ENCODE peak calls at places on chromosomes 2 and 18, in seven cellular contexts. One of them, this sample, is unnamed.

GRCh38 chr2:197708331-197708730 is 3.2 kb downstream of the MARS2 start:
- DNase-seq in IMR-90: peak; percentile 80
- DNase-seq in endodermal cell: no peak
- DNase-seq in sigmoid colon: no peak
- DNase-seq in ovary: no peak
- DNase-seq in GM23338: no peak
- DNase-seq in OCI-LY7: no peak
- DNase-seq in this sample: peak; percentile 87

GRCh38 chr2:224432003-224432574 is 30.2 kb upstream of the FAM124B start:
- DNase-seq in endodermal cell: no peak
- DNase-seq in ovary: no peak
- DNase-seq in IMR-90: no peak
- DNase-seq in OCI-LY7: no peak
- DNase-seq in GM23338: no peak
- DNase-seq in sigmoid colon: no peak
- DNase-seq in this sample: peak; percentile 52

GRCh38 chr2:35741556-35741955 is 614.0 kb upstream of the CRIM1 start:
- DNase-seq in endodermal cell: no peak
- DNase-seq in sigmoid colon: no peak
- DNase-seq in OCI-LY7: no peak
- DNase-seq in IMR-90: no peak
- DNase-seq in ovary: no peak
- DNase-seq in GM23338: no peak
- DNase-seq in this sample: peak; percentile 59

GRCh38 chr2:53640466-53640865 is 127.1 kb upstream of the CHAC2 start:
- DNase-seq in sigmoid colon: no peak
- DNase-seq in IMR-90: no peak
- DNase-seq in ovary: no peak
- DNase-seq in GM23338: no peak
- DNase-seq in OCI-LY7: no peak
- DNase-seq in endodermal cell: no peak
- DNase-seq in this sample: no peak

GRCh38 chr2:41038408-41038807 is 586.5 kb upstream of the SLC8A1 start:
- DNase-seq in OCI-LY7: no peak
- DNase-seq in IMR-90: peak; percentile 40
- DNase-seq in GM23338: no peak
- DNase-seq in endodermal cell: no peak
- DNase-seq in sigmoid colon: no peak
- DNase-seq in ovary: no peak
- DNase-seq in this sample: peak; percentile 42

GRCh38 chr2:46666044-46666662 is 186.8 kb downstream of the TMEM247 start:
- DNase-seq in ovary: peak; percentile 89
- DNase-seq in IMR-90: no peak
- DNase-seq in sigmoid colon: peak; percentile 95
- DNase-seq in GM23338: no peak
- DNase-seq in OCI-LY7: no peak
- DNase-seq in endodermal cell: no peak
- DNase-seq in this sample: no peak

GRCh38 chr2:31558401-31559295 is 22.1 kb downstream of the SRD5A2 start:
- DNase-seq in OCI-LY7: no peak
- DNase-seq in endodermal cell: no peak
- DNase-seq in IMR-90: peak; percentile 20
- DNase-seq in ovary: no peak
- DNase-seq in sigmoid colon: no peak
- DNase-seq in GM23338: no peak
- DNase-seq in this sample: peak; percentile 83

GRCh38 chr2:106068415-106068814 is 125.7 kb downstream of the UXS1 start:
- DNase-seq in ovary: no peak
- DNase-seq in sigmoid colon: no peak
- DNase-seq in OCI-LY7: no peak
- DNase-seq in endodermal cell: no peak
- DNase-seq in IMR-90: no peak
- DNase-seq in GM23338: no peak
- DNase-seq in this sample: no peak

GRCh38 chr2:240393831-240394410 is 41.5 kb upstream of the GPC1 start:
- DNase-seq in sigmoid colon: peak; percentile 51
- DNase-seq in GM23338: no peak
- DNase-seq in OCI-LY7: no peak
- DNase-seq in IMR-90: peak; percentile 84
- DNase-seq in endodermal cell: peak; percentile 22
- DNase-seq in ovary: no peak
- DNase-seq in this sample: no peak

GRCh38 chr2:23492337-23492675 is 107.3 kb downstream of the KLHL29 start:
- DNase-seq in sigmoid colon: no peak
- DNase-seq in GM23338: no peak
- DNase-seq in OCI-LY7: no peak
- DNase-seq in endodermal cell: no peak
- DNase-seq in IMR-90: no peak
- DNase-seq in ovary: no peak
- DNase-seq in this sample: no peak

GRCh38 chr18:24928479-24928878 is 423.5 kb downstream of the ZNF521 start:
- DNase-seq in ovary: no peak
- DNase-seq in IMR-90: no peak
- DNase-seq in GM23338: no peak
- DNase-seq in endodermal cell: no peak
- DNase-seq in sigmoid colon: no peak
- DNase-seq in OCI-LY7: peak; percentile 82
- DNase-seq in this sample: no peak

GRCh38 chr2:234448506-234449169 is 48.2 kb downstream of the ARL4C start:
- DNase-seq in IMR-90: no peak
- DNase-seq in endodermal cell: no peak
- DNase-seq in GM23338: peak; percentile 10
- DNase-seq in sigmoid colon: no peak
- DNase-seq in OCI-LY7: no peak
- DNase-seq in ovary: no peak
- DNase-seq in this sample: no peak

GRCh38 chr2:132383956-132384355 is 32.6 kb upstream of the GPR39 start:
- DNase-seq in GM23338: no peak
- DNase-seq in ovary: no peak
- DNase-seq in OCI-LY7: peak; percentile 9
- DNase-seq in sigmoid colon: no peak
- DNase-seq in IMR-90: no peak
- DNase-seq in endodermal cell: no peak
- DNase-seq in this sample: no peak

GRCh38 chr18:11320981-11321380 is 171.6 kb upstream of the PIEZO2 start:
- DNase-seq in OCI-LY7: no peak
- DNase-seq in GM23338: no peak
- DNase-seq in IMR-90: peak; percentile 79
- DNase-seq in ovary: no peak
- DNase-seq in endodermal cell: no peak
- DNase-seq in sigmoid colon: no peak
- DNase-seq in this sample: no peak

GRCh38 chr2:65364054-65364651 is 68.2 kb downstream of the SPRED2 start:
- DNase-seq in endodermal cell: no peak
- DNase-seq in GM23338: no peak
- DNase-seq in IMR-90: no peak
- DNase-seq in OCI-LY7: no peak
- DNase-seq in sigmoid colon: no peak
- DNase-seq in ovary: no peak
- DNase-seq in this sample: no peak

GRCh38 chr2:155815851-155816250 is 516.7 kb downstream of the NR4A2 start:
- DNase-seq in endodermal cell: peak; percentile 76
- DNase-seq in OCI-LY7: peak; percentile 29
- DNase-seq in ovary: no peak
- DNase-seq in sigmoid colon: no peak
- DNase-seq in GM23338: peak; percentile 75
- DNase-seq in IMR-90: no peak
- DNase-seq in this sample: peak; percentile 68

GRCh38 chr2:181116251-181116650 is 135.8 kb downstream of the UBE2E3 start:
- DNase-seq in sigmoid colon: no peak
- DNase-seq in endodermal cell: no peak
- DNase-seq in GM23338: no peak
- DNase-seq in IMR-90: no peak
- DNase-seq in ovary: no peak
- DNase-seq in OCI-LY7: no peak
- DNase-seq in this sample: no peak

GRCh38 chr2:222381556-222381955 is 42.8 kb upstream of the SGPP2 start:
- DNase-seq in ovary: no peak
- DNase-seq in OCI-LY7: no peak
- DNase-seq in sigmoid colon: no peak
- DNase-seq in endodermal cell: no peak
- DNase-seq in IMR-90: no peak
- DNase-seq in GM23338: no peak
- DNase-seq in this sample: no peak

GRCh38 chr2:164953279-164953678 is 2.0 kb downstream of the SLC38A11 start:
- DNase-seq in OCI-LY7: no peak
- DNase-seq in endodermal cell: no peak
- DNase-seq in sigmoid colon: no peak
- DNase-seq in GM23338: no peak
- DNase-seq in ovary: no peak
- DNase-seq in IMR-90: no peak
- DNase-seq in this sample: no peak
- H3K4me3 ChIP-seq in OCI-LY7: no peak overlapping the region
- H3K4me3 ChIP-seq in endodermal cell: no peak overlapping the region
- H3K4me3 ChIP-seq in sigmoid colon: no peak overlapping the region
- H3K4me3 ChIP-seq in GM23338: no peak overlapping the region
- H3K4me3 ChIP-seq in ovary: no peak overlapping the region
- H3K4me3 ChIP-seq in IMR-90: no peak overlapping the region
- H3K4me3 ChIP-seq in this sample: no peak overlapping the region

DNA sequence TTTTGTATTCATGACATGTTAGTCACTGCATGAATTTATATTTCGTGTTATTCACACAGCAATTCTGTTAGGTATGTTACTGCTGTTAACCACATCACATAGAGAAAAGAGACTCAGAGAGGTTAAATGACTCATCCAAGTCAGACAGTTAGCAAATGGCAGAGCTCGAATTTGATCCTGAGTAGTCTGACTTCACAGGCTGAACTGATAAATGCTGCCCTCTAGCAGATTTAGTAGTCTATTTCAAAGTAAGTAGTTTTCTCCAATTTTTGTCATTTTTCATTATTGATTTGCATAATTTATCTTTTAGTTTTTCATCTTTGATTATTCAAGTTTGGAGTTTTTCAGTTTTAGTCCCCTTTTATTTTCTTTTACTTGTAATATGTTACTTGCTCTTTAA is 58.3 kb downstream of the WDR7 start:
- DNase-seq in IMR-90: peak; percentile 90
- DNase-seq in OCI-LY7: peak; percentile 0
- DNase-seq in GM23338: peak; percentile 61
- DNase-seq in endodermal cell: peak; percentile 50
- DNase-seq in ovary: no peak
- DNase-seq in sigmoid colon: no peak
- DNase-seq in this sample: peak; percentile 88
- TF ChIP-seq CTCF in IMR-90: peak; percentile 36
- TF ChIP-seq CTCF in OCI-LY7: peak; percentile 43
- TF ChIP-seq CTCF in GM23338: peak; percentile 38
- TF ChIP-seq CTCF in endodermal cell: peak; percentile 32
- TF ChIP-seq CTCF in ovary: no peak
- TF ChIP-seq CTCF in sigmoid colon: no peak
- TF ChIP-seq CTCF in this sample: peak; percentile 41

GRCh38 chr2:204842731-204843490 is 297.6 kb downstream of the PARD3B start:
- DNase-seq in endodermal cell: no peak
- DNase-seq in sigmoid colon: peak; percentile 81
- DNase-seq in IMR-90: peak; percentile 96
- DNase-seq in GM23338: no peak
- DNase-seq in OCI-LY7: no peak
- DNase-seq in ovary: peak; percentile 41
- DNase-seq in this sample: peak; percentile 83
- H3K4me3 ChIP-seq in endodermal cell: no peak overlapping the region
- H3K4me3 ChIP-seq in sigmoid colon: no peak overlapping the region
- H3K4me3 ChIP-seq in IMR-90: no peak overlapping the region
- H3K4me3 ChIP-seq in GM23338: no peak overlapping the region
- H3K4me3 ChIP-seq in OCI-LY7: no peak overlapping the region
- H3K4me3 ChIP-seq in ovary: no peak overlapping the region
- H3K4me3 ChIP-seq in this sample: no peak overlapping the region

GRCh38 chr2:24792874-24793751 is at the start of the genes CENPO and PTRHD1:
- DNase-seq in endodermal cell: peak; percentile 98
- DNase-seq in IMR-90: peak; percentile 96
- DNase-seq in sigmoid colon: peak; percentile 98
- DNase-seq in OCI-LY7: peak; percentile 97
- DNase-seq in ovary: peak; percentile 94
- DNase-seq in GM23338: peak; percentile 98
- DNase-seq in this sample: peak; percentile 98
- TF ChIP-seq CTCF in endodermal cell: peak; percentile 60
- TF ChIP-seq CTCF in IMR-90: peak; percentile 60
- TF ChIP-seq CTCF in sigmoid colon: peak; percentile 70
- TF ChIP-seq CTCF in OCI-LY7: peak; percentile 54
- TF ChIP-seq CTCF in ovary: peak; percentile 57
- TF ChIP-seq CTCF in GM23338: peak; percentile 44
- TF ChIP-seq CTCF in this sample: peak; percentile 74

GRCh38 chr2:191245869-191246531 is 796 bp downstream of the MYO1B start:
- DNase-seq in sigmoid colon: peak; percentile 74
- DNase-seq in GM23338: peak; percentile 97
- DNase-seq in endodermal cell: peak; percentile 96
- DNase-seq in ovary: peak; percentile 69
- DNase-seq in OCI-LY7: no peak
- DNase-seq in IMR-90: peak; percentile 75
- DNase-seq in this sample: peak; percentile 78
- H3K4me3 ChIP-seq in sigmoid colon: peak overlapping the region; percentile 30
- H3K4me3 ChIP-seq in GM23338: peak overlapping the region; percentile 82
- H3K4me3 ChIP-seq in endodermal cell: peak overlapping the region; percentile 97
- H3K4me3 ChIP-seq in ovary: peak overlapping the region; percentile 47
- H3K4me3 ChIP-seq in OCI-LY7: no peak overlapping the region
- H3K4me3 ChIP-seq in IMR-90: peak overlapping the region; percentile 97
- H3K4me3 ChIP-seq in this sample: peak overlapping the region; percentile 94

GRCh38 chr2:162490795-162491470 is 147.0 kb downstream of the GCA start:
- DNase-seq in ovary: no peak
- DNase-seq in sigmoid colon: no peak
- DNase-seq in IMR-90: no peak
- DNase-seq in GM23338: no peak
- DNase-seq in OCI-LY7: no peak
- DNase-seq in endodermal cell: no peak
- DNase-seq in this sample: no peak

GRCh38 chr2:162490052-162490717 is 146.3 kb downstream of the GCA start:
- DNase-seq in GM23338: no peak
- DNase-seq in sigmoid colon: no peak
- DNase-seq in ovary: no peak
- DNase-seq in endodermal cell: no peak
- DNase-seq in IMR-90: peak; percentile 4
- DNase-seq in OCI-LY7: no peak
- DNase-seq in this sample: peak; percentile 78

GRCh38 chr2:162487816-162488215 is 143.9 kb downstream of the GCA start:
- DNase-seq in endodermal cell: no peak
- DNase-seq in GM23338: no peak
- DNase-seq in OCI-LY7: no peak
- DNase-seq in sigmoid colon: no peak
- DNase-seq in IMR-90: no peak
- DNase-seq in ovary: no peak
- DNase-seq in this sample: no peak

GRCh38 chr2:162492225-162492624 is 148.3 kb downstream of the GCA start:
- DNase-seq in endodermal cell: no peak
- DNase-seq in sigmoid colon: no peak
- DNase-seq in OCI-LY7: no peak
- DNase-seq in ovary: no peak
- DNase-seq in GM23338: no peak
- DNase-seq in IMR-90: no peak
- DNase-seq in this sample: no peak
- TF ChIP-seq CTCF in endodermal cell: no peak
- TF ChIP-seq CTCF in sigmoid colon: no peak
- TF ChIP-seq CTCF in OCI-LY7: no peak
- TF ChIP-seq CTCF in ovary: no peak
- TF ChIP-seq CTCF in GM23338: no peak
- TF ChIP-seq CTCF in IMR-90: no peak
- TF ChIP-seq CTCF in this sample: no peak